ENCODE peak calls at places on chromosome 1, in four cellular contexts. A, D, N and J are unnamed samples.

GRCh38 chr1:9825101-9826074 is 1.6 kb upstream of the CLSTN1 start:
- DNase-seq in N (no peak), A (peak; percentile 99), D (peak; percentile 55), J (peak; percentile 35)

GRCh38 chr1:200296091-200296661 is 113.7 kb downstream of the ZNF281 start:
- DNase-seq in A (no peak), D (no peak), N (no peak), J (no peak)

GRCh38 chr1:224736619-224737352 is 120.7 kb downstream of the CNIH3 start:
- DNase-seq in N (no peak), A (peak; percentile 20), D (peak; percentile 43), J (no peak)

GRCh38 chr1:153345187-153346066 is 3.2 kb downstream of the PGLYRP4 start:
- DNase-seq in A (no peak), D (no peak), N (no peak), J (no peak)

GRCh38 chr1:91065337-91065736 is 43.5 kb upstream of the ZNF644 start:
- DNase-seq in A (no peak), N (no peak), D (no peak), J (no peak)

GRCh38 chr1:235006132-235006721 is 122.4 kb downstream of the TOMM20 start:
- DNase-seq in A (no peak), D (no peak), N (no peak), J (no peak)

GRCh38 chr1:159008744-159009188 is 941 bp upstream of the IFI16 start:
- DNase-seq in A (no peak), N (no peak), D (no peak), J (peak; percentile 76)

GRCh38 chr1:175792126-175792525 is 48.7 kb upstream of the TNR start:
- DNase-seq in D (no peak), N (no peak), A (no peak), J (no peak)

GRCh38 chr1:229619614-229620013 is 6.3 kb downstream of the TAF5L start:
- DNase-seq in D (no peak), N (no peak), A (no peak), J (no peak)

GRCh38 chr1:4778056-4778455 is 123.6 kb downstream of the AJAP1 start:
- DNase-seq in D (no peak), A (no peak), N (no peak), J (no peak)

GRCh38 chr1:180309338-180309737 is 79.3 kb downstream of the LHX4 start:
- DNase-seq in D (no peak), N (peak; percentile 11), A (peak; percentile 53), J (no peak)

GRCh38 chr1:154707901-154708514 is 100.0 kb upstream of the ADAR start:
- DNase-seq in N (no peak), A (no peak), D (no peak), J (no peak)

GRCh38 chr1:91844862-91845528 is 41.0 kb downstream of the TGFBR3 start:
- DNase-seq in D (peak; percentile 82), A (peak; percentile 90), N (peak; percentile 98), J (no peak)

GRCh38 chr1:156677616-156678596 is 699 bp upstream of the NES start:
- DNase-seq in D (peak; percentile 58), N (peak; percentile 56), A (peak; percentile 67), J (peak; percentile 39)

GRCh38 chr1:56715161-56715560 is 70.0 kb downstream of the PRKAA2 start:
- DNase-seq in D (no peak), A (peak; percentile 3), N (no peak), J (no peak)

GRCh38 chr1:181319903-181320302 is 163.4 kb upstream of the CACNA1E start:
- DNase-seq in D (no peak), A (no peak), N (no peak), J (no peak)

GRCh38 chr1:161304927-161305871 is 4.6 kb downstream of the MPZ start:
- DNase-seq in N (no peak), A (no peak), D (no peak), J (no peak)

GRCh38 chr1:33547574-33547973 is 75.1 kb downstream of the ZSCAN20 start:
- DNase-seq in D (no peak), A (no peak), N (no peak), J (no peak)

GRCh38 chr1:173411835-173412742 is 65.0 kb upstream of the PRDX6 start:
- DNase-seq in A (no peak), D (no peak), N (peak; percentile 80), J (no peak)

GRCh38 chr1:6007318-6008083 is 15.3 kb upstream of the NPHP4 start:
- DNase-seq in A (no peak), D (no peak), N (no peak), J (no peak)

GRCh38 chr1:226542623-226543103 is 5.9 kb upstream of the STUM start:
- DNase-seq in D (peak; percentile 58), N (no peak), A (no peak), J (no peak)

GRCh38 chr1:232675267-232675666 is 45.3 kb upstream of the SIPA1L2 start:
- DNase-seq in A (no peak), D (no peak), N (no peak), J (no peak)

GRCh38 chr1:212188599-212189351 is 96.4 kb upstream of the PPP2R5A start:
- DNase-seq in D (no peak), A (peak; percentile 84), N (no peak), J (no peak)

GRCh38 chr1:24850353-24850905 is 79.6 kb downstream of the RUNX3 start:
- DNase-seq in N (no peak), D (no peak), A (no peak), J (no peak)

GRCh38 chr1:152786077-152786476 is at the start of gene LCE1E:
- DNase-seq in D (no peak), A (peak; percentile 89), N (no peak), J (no peak)

GRCh38 chr1:203214889-203215288 is 14.6 kb downstream of the CHIT1 start:
- DNase-seq in N (no peak), A (no peak), D (no peak), J (no peak)

GRCh38 chr1:38444311-38444710 is 397.7 kb upstream of the POU3F1 start:
- DNase-seq in D (no peak), A (peak; percentile 45), N (peak; percentile 20), J (no peak)

GRCh38 chr1:206895837-206896242 is 1.4 kb upstream of the IL24 start:
- DNase-seq in N (peak; percentile 89), A (no peak), D (no peak), J (no peak)

GRCh38 chr1:34842952-34843371 is 16.6 kb downstream of the SMIM12 start:
- DNase-seq in N (no peak), D (no peak), A (no peak), J (no peak)

GRCh38 chr1:182643699-182644098 is 39.5 kb upstream of the RGS16 start:
- DNase-seq in D (no peak), A (peak; percentile 89), N (no peak), J (no peak)

GRCh38 chr1:68363346-68363745 is 86.4 kb downstream of the RPE65 start:
- DNase-seq in N (no peak), A (peak; percentile 30), D (no peak), J (no peak)

GRCh38 chr1:169364948-169365347 is 2.6 kb downstream of the NME7 start:
- DNase-seq in A (peak; percentile 96), N (no peak), D (no peak), J (no peak)

GRCh38 chr1:214234635-214235025 is 46.3 kb upstream of the SMYD2 start:
- DNase-seq in D (no peak), A (no peak), N (no peak), J (no peak)

GRCh38 chr1:101185421-101185820 is 51.4 kb upstream of the S1PR1 start:
- DNase-seq in N (no peak), A (no peak), D (no peak), J (no peak)

GRCh38 chr1:150511985-150512660 is 3.4 kb upstream of the FALEC start:
- DNase-seq in A (no peak), D (no peak), N (no peak), J (no peak)

GRCh38 chr1:208179850-208180416 is 64.3 kb downstream of the PLXNA2 start:
- DNase-seq in D (no peak), A (no peak), N (no peak), J (no peak)

DNA sequence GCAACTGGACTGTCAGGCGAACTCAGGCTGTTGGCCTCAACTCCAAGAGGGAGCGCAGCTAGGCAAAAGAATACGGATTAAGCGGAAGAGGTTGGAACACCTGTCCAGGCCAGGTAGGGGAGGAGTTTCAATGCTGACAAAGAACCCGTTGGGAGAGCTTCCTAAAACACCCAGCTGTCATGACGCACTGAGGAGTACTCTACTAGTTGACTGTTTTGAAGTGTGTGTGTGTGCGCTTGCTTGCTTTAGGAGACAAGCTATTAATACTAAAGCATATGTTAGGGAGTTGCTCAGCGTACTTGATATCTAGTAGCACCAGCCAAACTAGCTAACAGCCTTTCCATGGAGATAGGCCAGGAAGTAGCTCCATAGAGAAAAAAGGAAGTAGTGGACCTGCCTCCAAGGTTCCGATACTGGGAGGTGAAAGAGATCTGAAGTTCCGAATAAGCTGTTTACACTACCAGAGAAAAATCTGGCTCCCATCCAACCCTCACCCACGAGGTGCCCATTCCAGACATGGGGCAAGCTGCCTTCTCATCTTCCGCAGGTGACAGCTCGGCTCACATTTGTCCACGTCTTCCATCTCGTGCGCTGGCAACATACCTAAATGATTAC is 974 bp upstream of the FNBP1L start:
- DNase-seq in A (peak; percentile 91), D (no peak), N (no peak), J (no peak)
- H3K4me3 ChIP-seq in A (peak overlapping the region; percentile 75), D (peak overlapping the region; percentile 60), N (no peak overlapping the region), J (peak overlapping the region; percentile 45)

DNA sequence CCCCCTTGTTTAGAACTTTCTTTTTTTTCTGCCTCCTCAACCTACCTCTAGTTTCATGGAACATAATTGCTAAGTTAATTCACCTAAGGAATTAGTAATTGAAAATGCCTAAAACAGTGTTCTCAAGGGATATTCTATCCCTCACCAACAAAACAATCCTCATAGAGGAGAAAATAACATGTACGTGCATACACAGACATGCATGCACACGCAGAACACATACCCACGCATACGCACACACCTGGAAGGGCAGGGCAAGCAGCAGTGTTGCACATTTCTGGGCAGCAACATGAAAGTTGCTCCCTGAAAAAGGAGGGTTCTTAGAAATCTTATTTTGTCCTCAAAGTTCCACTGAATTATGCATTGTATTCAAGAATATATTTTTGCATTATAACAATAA is 76.6 kb downstream of the HHAT start:
- DNase-seq in A (peak; percentile 37), D (no peak), N (no peak), J (no peak)
- H3K4me3 ChIP-seq in A (no peak overlapping the region), D (no peak overlapping the region), N (no peak overlapping the region), J (no peak overlapping the region)

GRCh38 chr1:18110968-18111367 is 3.4 kb downstream of the IGSF21 start:
- DNase-seq in N (no peak), D (no peak), A (no peak), J (no peak)
- H3K4me3 ChIP-seq in N (no peak overlapping the region), D (peak overlapping the region; percentile 37), A (no peak overlapping the region), J (no peak overlapping the region)

GRCh38 chr1:77227383-77227782 is 8.2 kb upstream of the PIGK start:
- DNase-seq in A (no peak), D (no peak), N (no peak), J (no peak)

GRCh38 chr1:77219166-77219887 is at the start of gene PIGK:
- DNase-seq in N (peak; percentile 37), A (peak; percentile 86), D (peak; percentile 81), J (peak; percentile 93)

GRCh38 chr1:77220687-77221463 is 1.6 kb upstream of the PIGK start:
- DNase-seq in A (peak; percentile 59), N (peak; percentile 55), D (no peak), J (no peak)

GRCh38 chr1:77218477-77219165 is 609 bp downstream of the PIGK start:
- DNase-seq in D (no peak), A (peak; percentile 8), N (no peak), J (no peak)

DNA sequence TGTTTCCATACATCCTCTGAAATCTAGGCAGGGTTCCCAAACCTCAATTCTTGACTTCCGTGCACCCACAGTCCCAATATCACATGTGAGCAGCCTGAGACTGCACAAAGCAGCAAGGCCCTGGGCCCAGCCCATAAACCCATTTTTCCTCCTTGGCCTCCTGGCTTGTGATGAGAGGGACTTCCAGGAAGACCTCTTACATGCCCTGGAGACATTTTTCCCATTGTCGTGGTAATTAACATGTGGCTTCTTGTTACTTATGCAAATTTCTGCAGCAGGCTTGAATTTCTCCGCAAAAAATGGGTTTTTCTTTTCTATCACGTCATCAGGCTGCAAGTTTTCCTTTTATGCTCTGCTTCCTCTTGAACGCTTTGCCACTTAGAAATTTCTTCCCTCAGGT is 3.3 kb upstream of the PIGK start:
- DNase-seq in D (no peak), A (no peak), N (no peak), J (no peak)
- H3K4me3 ChIP-seq in D (no peak overlapping the region), A (no peak overlapping the region), N (no peak overlapping the region), J (no peak overlapping the region)